ENCODE peak calls at places on chromosomes 4 and X, in five cellular contexts. Q is choroid plexus epithelial cell, X is breast epithelium, H is lower lobe of right lung, I is IMR-90. E is an unnamed sample.

GRCh38 chrX:119363391-119363790 is 35.7 kb upstream of the SLC25A43 start:
- DNase-seq in X (no peak), H (no peak), I (no peak), Q (no peak), E (no peak)

GRCh38 chr4:101393256-101393655 is 45.9 kb upstream of the PPP3CA start:
- DNase-seq in H (no peak), Q (peak), X (no peak), I (peak), E (no peak)

GRCh38 chr4:31156221-31156620 is 436.1 kb downstream of the PCDH7 start:
- DNase-seq in X (no peak), H (no peak), I (no peak), Q (no peak), E (no peak)

GRCh38 chr4:93184093-93184492 is 644.5 kb upstream of the ATOH1 start:
- DNase-seq in H (no peak), I (no peak), X (no peak), Q (no peak), E (no peak)

GRCh38 chr4:64327237-64327636 is 82.0 kb downstream of the TECRL start:
- DNase-seq in X (no peak), I (no peak), H (no peak), Q (no peak), E (no peak)

GRCh38 chr4:2962099-2962455 is 1.1 kb downstream of the NOP14 start:
- DNase-seq in X (no peak), Q (no peak), H (no peak), I (no peak), E (no peak)

GRCh38 chr4:85807247-85807915 is 332.4 kb downstream of the ARHGAP24 start:
- DNase-seq in Q (peak), X (no peak), I (no peak), H (no peak), E (no peak)

GRCh38 chr4:145511913-145512522 is 30.4 kb downstream of the SMAD1 start:
- DNase-seq in Q (peak), I (peak), X (no peak), H (no peak), E (no peak)

GRCh38 chrX:47204970-47205369 is 11.3 kb downstream of the UBA1 start:
- DNase-seq in I (no peak), H (no peak), Q (no peak), X (no peak), E (no peak)

GRCh38 chrX:111719426-111720210 is 38.6 kb downstream of the ALG13 start:
- DNase-seq in H (no peak), I (peak), Q (peak), X (no peak), E (no peak)

GRCh38 chr4:153785830-153786721 is 2.8 kb downstream of the SFRP2 start:
- DNase-seq in X (no peak), I (peak), Q (peak), H (no peak), E (no peak)

GRCh38 chrX:150032742-150033141 is 94.5 kb upstream of the EOLA2 start:
- DNase-seq in X (no peak), H (no peak), I (peak), Q (peak), E (no peak)

GRCh38 chr4:84968936-84969335 is 2.4 kb upstream of the WDFY3 start:
- DNase-seq in X (no peak), I (no peak), Q (no peak), H (no peak), E (no peak)

GRCh38 chr4:104395219-104395618 is 99.5 kb downstream of the CXXC4 start:
- DNase-seq in Q (no peak), X (no peak), H (no peak), I (no peak), E (no peak)

GRCh38 chr4:21879187-21879586 is 69.4 kb downstream of the KCNIP4 start:
- DNase-seq in X (no peak), Q (peak), H (no peak), I (peak), E (no peak)

GRCh38 chr4:152090543-152090942 is 329.7 kb upstream of the GATB start:
- DNase-seq in H (no peak), I (peak), Q (no peak), X (no peak), E (no peak)

GRCh38 chr4:152356428-152357034 is 179.4 kb downstream of the FBXW7 start:
- DNase-seq in X (no peak), Q (peak), H (no peak), I (peak), E (no peak)

GRCh38 chr4:185210102-185210981 is 944 bp downstream of the SNX25 start:
- DNase-seq in X (no peak), I (peak), H (peak), Q (peak), E (peak)

GRCh38 chr4:4499438-4500123 is 42.3 kb downstream of the STX18 start:
- DNase-seq in Q (no peak), H (no peak), X (no peak), I (no peak), E (no peak)

GRCh38 chr4:16116493-16116990 is 32.7 kb upstream of the PROM1 start:
- DNase-seq in X (peak), Q (no peak), H (no peak), I (no peak), E (no peak)

GRCh38 chr4:107825072-107825789 is 499 bp downstream of the SGMS2 start:
- DNase-seq in Q (peak), H (peak), I (peak), X (peak), E (peak)

GRCh38 chr4:183633476-183634058 is 25.4 kb downstream of the RWDD4 start:
- DNase-seq in I (no peak), X (no peak), Q (no peak), H (no peak), E (no peak)

GRCh38 chrX:134484039-134484438 is 24.1 kb downstream of the HPRT1 start:
- DNase-seq in X (no peak), Q (peak), I (peak), H (no peak), E (no peak)

GRCh38 chr4:71338846-71339593 is at the start of gene SLC4A4:
- DNase-seq in H (no peak), I (peak), X (no peak), Q (peak), E (no peak)

GRCh38 chr4:33467291-33467690 is 2747.1 kb downstream of the PCDH7 start:
- DNase-seq in H (no peak), Q (no peak), X (no peak), I (no peak), E (no peak)

GRCh38 chrX:110097920-110098319 is 95.0 kb downstream of the TMEM164 start:
- DNase-seq in Q (no peak), H (no peak), X (no peak), I (no peak), E (no peak)

GRCh38 chr4:187965726-187966125 is 29.8 kb upstream of the ZFP42 start:
- DNase-seq in H (no peak), X (no peak), Q (no peak), I (no peak), E (no peak)

GRCh38 chrX:112851161-112851779 is 10.6 kb upstream of the AMOT start:
- DNase-seq in I (no peak), Q (no peak), X (no peak), H (no peak), E (no peak)

DNA sequence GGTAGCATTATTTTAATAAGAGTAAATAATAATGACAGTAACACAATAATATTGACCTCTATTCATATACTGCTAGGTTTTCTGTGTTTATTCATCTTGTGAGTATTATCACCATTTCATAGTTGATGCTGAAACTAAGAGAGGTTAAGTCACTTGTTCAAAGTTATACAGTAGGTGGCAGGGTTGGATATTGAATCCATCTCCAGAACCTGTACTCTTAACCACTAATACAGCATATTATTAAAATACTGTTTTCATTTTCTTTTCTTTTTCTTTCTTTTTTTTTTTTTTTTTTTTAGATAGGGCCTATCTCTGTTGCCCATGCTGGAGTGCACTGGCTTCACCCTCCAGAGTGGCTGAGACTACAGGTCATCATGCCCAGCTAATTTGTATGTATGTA is 7.1 kb upstream of the ELF2 start:
- DNase-seq in X (no peak), H (no peak), Q (peak), I (peak), E (no peak)
- TF ChIP-seq CTCF in X (no peak), H (no peak), Q (peak), I (peak), E (no peak)

DNA sequence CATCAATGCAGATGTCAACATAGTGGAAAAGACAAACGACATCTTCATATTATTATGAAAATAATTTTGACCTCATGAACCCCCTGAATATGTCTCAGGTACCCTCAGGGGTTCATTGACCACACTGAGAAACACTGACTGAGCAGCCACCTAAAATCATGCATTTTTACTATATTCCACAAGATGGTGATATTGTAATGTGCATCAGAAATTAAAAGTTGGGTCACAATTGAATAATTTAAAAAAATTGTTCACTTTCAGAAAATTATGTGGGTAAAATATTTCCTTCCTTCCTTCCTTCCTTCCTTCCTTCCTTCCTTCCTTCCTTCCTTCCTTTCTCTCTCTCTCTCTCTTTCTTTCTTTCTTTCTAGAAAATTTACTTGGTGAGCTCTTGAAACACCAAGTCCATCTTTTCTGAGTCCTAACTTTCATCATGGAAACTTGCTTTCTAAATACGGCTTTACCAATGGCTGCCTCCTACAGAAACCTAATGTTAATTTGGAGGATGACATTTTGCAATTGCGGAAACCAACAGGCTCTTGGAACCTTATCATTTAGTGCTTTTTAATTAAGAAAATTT is 103.6 kb downstream of the RTL3 start:
- DNase-seq in I (no peak), H (no peak), Q (peak), X (no peak), E (no peak)
- TF ChIP-seq CTCF in I (peak), H (peak), Q (peak), X (peak), E (peak)

GRCh38 chrX:39730671-39731389 is 366.9 kb downstream of the BCOR start:
- DNase-seq in X (peak), Q (peak), H (peak), I (peak), E (peak)
- TF ChIP-seq CTCF in X (no peak), Q (peak), H (peak), I (peak), E (peak)

GRCh38 chrX:66731398-66731797 is 92.5 kb upstream of the EDA2R start:
- DNase-seq in H (no peak), Q (peak), I (peak), X (no peak), E (no peak)
- TF ChIP-seq CTCF in H (peak), Q (peak), I (peak), X (no peak), E (peak)

GRCh38 chr4:147837435-147837834 is 105.5 kb downstream of the ARHGAP10 start:
- DNase-seq in I (no peak), X (no peak), Q (peak), H (no peak), E (no peak)
- TF ChIP-seq CTCF in I (no peak), X (no peak), Q (peak), H (no peak), E (peak)

GRCh38 chrX:8820910-8821527 is 19.8 kb upstream of the FAM9A start:
- DNase-seq in H (no peak), X (no peak), Q (peak), I (peak), E (no peak)
- TF ChIP-seq CTCF in H (no peak), X (no peak), Q (peak), I (peak), E (no peak)

E was measured in neural crest cell.